ENCODE peak calls at places on chromosome X, in eight cellular contexts. O is amniotic stem cell; W is T follicular helper cell; C is NCI-H460; T is GM06990; U is C1 segment of cervical spinal cord; H is GM12891; R is stimulated activated CD8-positive, alpha-beta memory T cell treated with anti-CD3 and anti-CD28 coated beads, Interleukin-7, amount 100 ng/mL, for 24 hours. V is an unnamed sample.

GRCh38 chrX:49250578-49250977 is 13.9 kb downstream of the FOXP3 start:
- DNase-seq in R (no peak), W (no peak), O (no peak), T (no peak), U (no peak), H (no peak), C (no peak), V (no peak)

GRCh38 chrX:10548681-10549080 is 71.7 kb downstream of the MID1 start:
- DNase-seq in C (no peak), R (no peak), H (no peak), U (no peak), O (no peak), T (no peak), W (no peak), V (no peak)

GRCh38 chrX:46178763-46179162 is 366.5 kb downstream of the ZNF674 start:
- DNase-seq in U (no peak), T (no peak), O (no peak), C (no peak), R (no peak), W (no peak), H (no peak), V (no peak)

GRCh38 chrX:11239230-11239629 is 54.0 kb upstream of the AMELX start:
- DNase-seq in O (peak; percentile 24), H (no peak), T (no peak), C (no peak), W (no peak), U (no peak), R (no peak), V (peak; percentile 38)

GRCh38 chrX:38151426-38151825 is 69.2 kb downstream of the SRPX start:
- DNase-seq in R (no peak), U (no peak), C (no peak), T (no peak), H (no peak), W (no peak), O (no peak), V (peak; percentile 78)

GRCh38 chrX:37825225-37825842 is 22.0 kb downstream of the DYNLT3 start:
- DNase-seq in W (peak; percentile 45), R (peak; percentile 4), U (no peak), H (no peak), T (no peak), C (peak; percentile 42), O (no peak), V (peak; percentile 25)

GRCh38 chrX:20499763-20500162 is 233.1 kb upstream of the RPS6KA3 start:
- DNase-seq in R (no peak), U (no peak), W (no peak), O (no peak), H (no peak), T (no peak), C (no peak), V (no peak)

GRCh38 chrX:121746105-121746504 is 698.7 kb downstream of the GLUD2 start:
- DNase-seq in U (no peak), O (no peak), R (no peak), C (no peak), T (no peak), H (no peak), W (no peak), V (no peak)

GRCh38 chrX:19372170-19373033 is 28.7 kb downstream of the PDHA1 start:
- DNase-seq in U (no peak), C (peak; percentile 62), H (peak; percentile 57), T (peak; percentile 36), R (peak; percentile 9), W (peak; percentile 48), O (peak; percentile 16), V (peak; percentile 62)

GRCh38 chrX:11185861-11186260 is 74.7 kb downstream of the HCCS start:
- DNase-seq in T (no peak), C (no peak), H (no peak), O (no peak), U (no peak), W (no peak), R (no peak), V (no peak)

GRCh38 chrX:65994519-65995501 is 45.1 kb downstream of the VSIG4 start:
- DNase-seq in U (no peak), O (no peak), W (no peak), R (no peak), C (no peak), H (no peak), T (no peak), V (no peak)

GRCh38 chrX:68684291-68684918 is 36.9 kb downstream of the STARD8 start:
- DNase-seq in T (no peak), W (no peak), H (no peak), O (no peak), C (no peak), R (no peak), U (no peak), V (no peak)

GRCh38 chrX:13250831-13251612 is 68.8 kb downstream of the ATXN3L start:
- DNase-seq in T (no peak), H (no peak), O (peak; percentile 44), C (no peak), U (no peak), W (no peak), R (no peak), V (peak; percentile 99)

GRCh38 chrX:112874140-112874539 is 33.5 kb upstream of the AMOT start:
- DNase-seq in W (no peak), H (no peak), R (no peak), C (no peak), T (no peak), O (no peak), U (no peak), V (peak; percentile 43)

GRCh38 chrX:69158166-69159040 is 6.8 kb downstream of the PJA1 start:
- DNase-seq in R (no peak), C (peak; percentile 11), T (peak; percentile 29), W (no peak), U (no peak), O (no peak), H (no peak), V (peak; percentile 35)

GRCh38 chrX:22300130-22300529 is 27.4 kb downstream of the CBLL2 start:
- DNase-seq in R (no peak), W (no peak), H (no peak), O (no peak), C (peak; percentile 30), U (no peak), T (peak; percentile 1), V (peak; percentile 74)

GRCh38 chrX:40488299-40488698 is 92.5 kb upstream of the ATP6AP2 start:
- DNase-seq in T (no peak), H (no peak), C (no peak), O (no peak), U (no peak), W (no peak), R (no peak), V (no peak)

GRCh38 chrX:101359966-101360365 is 11.4 kb upstream of the TIMM8A start:
- DNase-seq in U (no peak), T (no peak), C (no peak), R (no peak), H (no peak), W (no peak), O (no peak), V (peak; percentile 3)

V was measured in AG10803.